ENCODE peak calls at places on chromosome 4, in six cellular contexts. E, U, D, Z, V and J are unnamed samples.
A peak's percentile ranks its signal among the peaks of the same experiment; 100 is the strongest.

GRCh38 chr4:117965608-117966007 is 68.7 kb upstream of the NDST3 start:
- DNase-seq in U (no peak), V (no peak), D (no peak), E (no peak), Z (no peak), J (peak; percentile 42)

GRCh38 chr4:108811486-108811885 is 48.6 kb upstream of the ETNPPL start:
- DNase-seq in Z (no peak), D (no peak), U (no peak), V (no peak), E (no peak), J (no peak)

GRCh38 chr4:146041139-146042004 is 102.7 kb upstream of the ZNF827 start:
- DNase-seq in E (no peak), Z (no peak), U (no peak), V (no peak), D (no peak), J (no peak)

GRCh38 chr4:78542373-78542772 is 9.2 kb upstream of the ANXA3 start:
- DNase-seq in Z (no peak), U (no peak), V (no peak), D (peak; percentile 90), E (no peak), J (no peak)

GRCh38 chr4:176256921-176257320 is 12.1 kb downstream of the ASB5 start:
- DNase-seq in D (no peak), Z (no peak), E (no peak), U (no peak), V (no peak), J (no peak)

GRCh38 chr4:152236519-152237056 is 299.3 kb downstream of the FBXW7 start:
- DNase-seq in U (no peak), Z (no peak), E (no peak), D (no peak), V (no peak), J (no peak)

GRCh38 chr4:110621328-110621812 is 1.5 kb downstream of the PITX2 start:
- DNase-seq in U (no peak), E (no peak), V (no peak), D (no peak), Z (no peak), J (no peak)

GRCh38 chr4:123555500-123556273 is 159.1 kb downstream of the SPRY1 start:
- DNase-seq in U (no peak), E (peak; percentile 76), Z (no peak), V (peak; percentile 90), D (peak; percentile 90), J (no peak)

GRCh38 chr4:67327245-67327860 is 217.9 kb downstream of the CENPC start:
- DNase-seq in Z (peak; percentile 12), U (peak; percentile 14), V (peak; percentile 65), D (peak; percentile 54), E (peak; percentile 9), J (peak; percentile 58)

GRCh38 chr4:60296381-60296780 is 903.7 kb upstream of the ADGRL3 start:
- DNase-seq in V (no peak), E (no peak), Z (no peak), U (no peak), D (no peak), J (no peak)

GRCh38 chr4:150155391-150155790 is 77.1 kb downstream of the DCLK2 start:
- DNase-seq in E (no peak), Z (no peak), D (no peak), U (no peak), V (no peak), J (no peak)

GRCh38 chr4:93359609-93360008 is 468.9 kb upstream of the ATOH1 start:
- DNase-seq in E (no peak), D (no peak), V (no peak), Z (no peak), U (no peak), J (no peak)